ENCODE peak calls at places on chromosomes 12 and 14, in nine cellular contexts. One of them, this sample, is unnamed.
A peak's percentile ranks its signal among the peaks of the same experiment; 100 is the strongest.

GRCh38 chr12:24534632-24535031 is 414.3 kb downstream of the BCAT1 start:
- DNase-seq in GM13977: no peak
- DNase-seq in foreskin fibroblast: no peak
- DNase-seq in breast epithelium: no peak
- DNase-seq in MCF 10A: no peak
- DNase-seq in COR-L47: no peak
- DNase-seq in aorta: no peak
- DNase-seq in AG08396: no peak
- DNase-seq in epithelial cell of esophagus: no peak
- DNase-seq in this sample: no peak

GRCh38 chr14:32938719-32939253 is at the start of gene NPAS3:
- DNase-seq in GM13977: peak; percentile 50
- DNase-seq in foreskin fibroblast: no peak
- DNase-seq in breast epithelium: no peak
- DNase-seq in MCF 10A: no peak
- DNase-seq in COR-L47: no peak
- DNase-seq in aorta: peak; percentile 75
- DNase-seq in AG08396: peak; percentile 50
- DNase-seq in epithelial cell of esophagus: no peak
- DNase-seq in this sample: no peak

GRCh38 chr12:113299619-113300237 is 35.2 kb downstream of the SLC8B1 start:
- DNase-seq in GM13977: no peak
- DNase-seq in foreskin fibroblast: peak; percentile 86
- DNase-seq in breast epithelium: peak; percentile 72
- DNase-seq in MCF 10A: peak; percentile 77
- DNase-seq in COR-L47: no peak
- DNase-seq in aorta: peak; percentile 88
- DNase-seq in AG08396: peak; percentile 94
- DNase-seq in epithelial cell of esophagus: peak; percentile 89
- DNase-seq in this sample: no peak

GRCh38 chr12:91053951-91054715 is 3.7 kb downstream of the KERA start:
- DNase-seq in GM13977: no peak
- DNase-seq in foreskin fibroblast: peak; percentile 14
- DNase-seq in breast epithelium: peak; percentile 19
- DNase-seq in MCF 10A: peak; percentile 57
- DNase-seq in COR-L47: peak; percentile 17
- DNase-seq in aorta: no peak
- DNase-seq in AG08396: peak; percentile 5
- DNase-seq in epithelial cell of esophagus: peak; percentile 9
- DNase-seq in this sample: no peak

GRCh38 chr14:92964124-92965109 is 41.5 kb downstream of the CHGA start:
- DNase-seq in GM13977: no peak
- DNase-seq in foreskin fibroblast: no peak
- DNase-seq in breast epithelium: no peak
- DNase-seq in MCF 10A: no peak
- DNase-seq in COR-L47: no peak
- DNase-seq in aorta: peak; percentile 40
- DNase-seq in AG08396: no peak
- DNase-seq in epithelial cell of esophagus: no peak
- DNase-seq in this sample: no peak

GRCh38 chr14:104105822-104106470 is 20.4 kb downstream of the ASPG start:
- DNase-seq in GM13977: no peak
- DNase-seq in foreskin fibroblast: no peak
- DNase-seq in breast epithelium: no peak
- DNase-seq in MCF 10A: no peak
- DNase-seq in COR-L47: no peak
- DNase-seq in aorta: peak; percentile 42
- DNase-seq in AG08396: no peak
- DNase-seq in epithelial cell of esophagus: no peak
- DNase-seq in this sample: no peak

GRCh38 chr12:107560194-107560905 is 125.2 kb upstream of the PWP1 start:
- DNase-seq in GM13977: no peak
- DNase-seq in foreskin fibroblast: no peak
- DNase-seq in breast epithelium: no peak
- DNase-seq in MCF 10A: no peak
- DNase-seq in COR-L47: no peak
- DNase-seq in aorta: no peak
- DNase-seq in AG08396: no peak
- DNase-seq in epithelial cell of esophagus: peak; percentile 10
- DNase-seq in this sample: no peak

GRCh38 chr14:59454131-59454530 is 11.0 kb downstream of the GPR135 start:
- DNase-seq in GM13977: no peak
- DNase-seq in foreskin fibroblast: peak; percentile 88
- DNase-seq in breast epithelium: no peak
- DNase-seq in MCF 10A: peak; percentile 64
- DNase-seq in COR-L47: no peak
- DNase-seq in aorta: no peak
- DNase-seq in AG08396: peak; percentile 79
- DNase-seq in epithelial cell of esophagus: peak; percentile 77
- DNase-seq in this sample: no peak

GRCh38 chr12:79706676-79707075 is 15.9 kb upstream of the PAWR start:
- DNase-seq in GM13977: no peak
- DNase-seq in foreskin fibroblast: no peak
- DNase-seq in breast epithelium: no peak
- DNase-seq in MCF 10A: no peak
- DNase-seq in COR-L47: no peak
- DNase-seq in aorta: no peak
- DNase-seq in AG08396: no peak
- DNase-seq in epithelial cell of esophagus: peak; percentile 66
- DNase-seq in this sample: no peak

GRCh38 chr12:24069532-24070395 is 120.3 kb upstream of the SOX5 start:
- DNase-seq in GM13977: no peak
- DNase-seq in foreskin fibroblast: no peak
- DNase-seq in breast epithelium: no peak
- DNase-seq in MCF 10A: no peak
- DNase-seq in COR-L47: no peak
- DNase-seq in aorta: no peak
- DNase-seq in AG08396: no peak
- DNase-seq in epithelial cell of esophagus: peak; percentile 48
- DNase-seq in this sample: no peak

GRCh38 chr12:71157601-71158233 is at the start of gene TSPAN8:
- DNase-seq in GM13977: no peak
- DNase-seq in foreskin fibroblast: no peak
- DNase-seq in breast epithelium: no peak
- DNase-seq in MCF 10A: no peak
- DNase-seq in COR-L47: peak; percentile 7
- DNase-seq in aorta: no peak
- DNase-seq in AG08396: no peak
- DNase-seq in epithelial cell of esophagus: no peak
- DNase-seq in this sample: no peak

GRCh38 chr12:43282106-43282505 is 269.9 kb downstream of the ADAMTS20 start:
- DNase-seq in GM13977: no peak
- DNase-seq in foreskin fibroblast: no peak
- DNase-seq in breast epithelium: no peak
- DNase-seq in MCF 10A: peak; percentile 28
- DNase-seq in COR-L47: no peak
- DNase-seq in aorta: no peak
- DNase-seq in AG08396: no peak
- DNase-seq in epithelial cell of esophagus: peak; percentile 50
- DNase-seq in this sample: no peak

GRCh38 chr12:19547258-19547657 is 108.0 kb downstream of the AEBP2 start:
- DNase-seq in GM13977: no peak
- DNase-seq in foreskin fibroblast: peak; percentile 23
- DNase-seq in breast epithelium: no peak
- DNase-seq in MCF 10A: no peak
- DNase-seq in COR-L47: no peak
- DNase-seq in aorta: no peak
- DNase-seq in AG08396: no peak
- DNase-seq in epithelial cell of esophagus: no peak
- DNase-seq in this sample: no peak

GRCh38 chr12:108806350-108806749 is 51.0 kb downstream of the SSH1 start:
- DNase-seq in GM13977: no peak
- DNase-seq in foreskin fibroblast: no peak
- DNase-seq in breast epithelium: no peak
- DNase-seq in MCF 10A: no peak
- DNase-seq in COR-L47: no peak
- DNase-seq in aorta: no peak
- DNase-seq in AG08396: no peak
- DNase-seq in epithelial cell of esophagus: no peak
- DNase-seq in this sample: no peak

GRCh38 chr12:74537126-74537706 is 419 bp upstream of the ATXN7L3B start:
- DNase-seq in GM13977: peak; percentile 58
- DNase-seq in foreskin fibroblast: peak; percentile 29
- DNase-seq in breast epithelium: no peak
- DNase-seq in MCF 10A: peak; percentile 60
- DNase-seq in COR-L47: peak; percentile 53
- DNase-seq in aorta: no peak
- DNase-seq in AG08396: peak; percentile 46
- DNase-seq in epithelial cell of esophagus: peak; percentile 59
- DNase-seq in this sample: peak; percentile 43

GRCh38 chr14:104424406-104425072 is 155.0 kb upstream of the C14orf180 start:
- DNase-seq in GM13977: peak; percentile 24
- DNase-seq in foreskin fibroblast: no peak
- DNase-seq in breast epithelium: no peak
- DNase-seq in MCF 10A: no peak
- DNase-seq in COR-L47: peak; percentile 99
- DNase-seq in aorta: no peak
- DNase-seq in AG08396: no peak
- DNase-seq in epithelial cell of esophagus: no peak
- DNase-seq in this sample: no peak

GRCh38 chr12:67276469-67276868 is 7.3 kb downstream of the CAND1 start:
- DNase-seq in GM13977: no peak
- DNase-seq in foreskin fibroblast: no peak
- DNase-seq in breast epithelium: no peak
- DNase-seq in MCF 10A: no peak
- DNase-seq in COR-L47: no peak
- DNase-seq in aorta: no peak
- DNase-seq in AG08396: peak; percentile 18
- DNase-seq in epithelial cell of esophagus: no peak
- DNase-seq in this sample: no peak

GRCh38 chr14:36773558-36773957 is 111.9 kb downstream of the PAX9 start:
- DNase-seq in GM13977: no peak
- DNase-seq in foreskin fibroblast: no peak
- DNase-seq in breast epithelium: no peak
- DNase-seq in MCF 10A: peak; percentile 30
- DNase-seq in COR-L47: no peak
- DNase-seq in aorta: no peak
- DNase-seq in AG08396: no peak
- DNase-seq in epithelial cell of esophagus: peak; percentile 81
- DNase-seq in this sample: no peak

GRCh38 chr14:58491593-58491992 is 64.1 kb downstream of the KIAA0586 start:
- DNase-seq in GM13977: no peak
- DNase-seq in foreskin fibroblast: peak; percentile 5
- DNase-seq in breast epithelium: no peak
- DNase-seq in MCF 10A: no peak
- DNase-seq in COR-L47: no peak
- DNase-seq in aorta: no peak
- DNase-seq in AG08396: no peak
- DNase-seq in epithelial cell of esophagus: no peak
- DNase-seq in this sample: no peak

GRCh38 chr14:50399251-50400032 is 2.8 kb upstream of the CDKL1 start:
- DNase-seq in GM13977: no peak
- DNase-seq in foreskin fibroblast: no peak
- DNase-seq in breast epithelium: no peak
- DNase-seq in MCF 10A: peak; percentile 54
- DNase-seq in COR-L47: no peak
- DNase-seq in aorta: no peak
- DNase-seq in AG08396: peak; percentile 39
- DNase-seq in epithelial cell of esophagus: peak; percentile 27
- DNase-seq in this sample: no peak

GRCh38 chr14:36339817-36340216 is 19.4 kb upstream of the MBIP start:
- DNase-seq in GM13977: no peak
- DNase-seq in foreskin fibroblast: no peak
- DNase-seq in breast epithelium: no peak
- DNase-seq in MCF 10A: no peak
- DNase-seq in COR-L47: no peak
- DNase-seq in aorta: no peak
- DNase-seq in AG08396: no peak
- DNase-seq in epithelial cell of esophagus: no peak
- DNase-seq in this sample: no peak

GRCh38 chr12:79689477-79690155 is 1.1 kb downstream of the PAWR start:
- DNase-seq in GM13977: peak; percentile 67
- DNase-seq in foreskin fibroblast: no peak
- DNase-seq in breast epithelium: peak; percentile 58
- DNase-seq in MCF 10A: peak; percentile 79
- DNase-seq in COR-L47: peak; percentile 44
- DNase-seq in aorta: peak; percentile 81
- DNase-seq in AG08396: peak; percentile 41
- DNase-seq in epithelial cell of esophagus: peak; percentile 74
- DNase-seq in this sample: no peak